ENCODE peak calls at places on chromosomes 11 and 22, in eight cellular contexts. G is mesenteric fat pad; C is activated T-helper 9 cell treated with anti-CD3 and anti-CD28 coated beads, Interleukin-2, amount 50 U/mL, for 16 hours; A is tibial nerve; Y is NCI-H345; X is cardiac muscle cell; E is stimulated activated naive CD8-positive, alpha-beta T cell treated with anti-CD3 and anti-CD28 coated beads, Interleukin-15, amount 100 ng/mL, for 72 hours; M is posterior cingulate gyrus. K is an unnamed sample.
A peak's percentile ranks its signal among the peaks of the same experiment; 100 is the strongest.

GRCh38 chr11:68302256-68303054 is 9.9 kb upstream of the LRP5 start:
- DNase-seq in Y (no peak), M (no peak), E (no peak), C (no peak), X (peak; percentile 20), A (no peak), G (no peak), K (no peak)

GRCh38 chr11:67289651-67290479 is 762 bp downstream of the ANKRD13D start:
- DNase-seq in Y (no peak), M (no peak), C (no peak), A (no peak), X (peak; percentile 26), E (peak; percentile 52), G (no peak), K (no peak)

GRCh38 chr11:17412488-17413180 is 24.2 kb upstream of the KCNJ11 start:
- DNase-seq in X (no peak), C (no peak), Y (peak; percentile 24), A (no peak), E (no peak), G (no peak), M (no peak), K (no peak)

GRCh38 chr22:39528681-39529486 is 3.7 kb downstream of the RPS19BP1 start:
- DNase-seq in G (peak; percentile 96), Y (peak; percentile 94), M (peak; percentile 89), A (peak; percentile 83), C (peak; percentile 86), E (peak; percentile 92), X (peak; percentile 97), K (peak; percentile 94)

GRCh38 chr11:65150513-65151271 is 16.4 kb upstream of the SYVN1 start:
- DNase-seq in Y (peak; percentile 46), E (peak; percentile 39), G (peak; percentile 94), X (peak; percentile 63), A (peak; percentile 59), C (no peak), M (peak; percentile 44), K (no peak)

GRCh38 chr11:85627332-85627997 is at the start of gene DLG2:
- DNase-seq in X (peak; percentile 41), A (no peak), G (no peak), C (no peak), M (no peak), E (no peak), Y (peak; percentile 46), K (no peak)

GRCh38 chr11:131300304-131300703 is 70.1 kb upstream of the NTM start:
- DNase-seq in C (no peak), M (no peak), X (peak; percentile 3), E (no peak), G (no peak), Y (no peak), A (no peak), K (no peak)

GRCh38 chr11:123046473-123047264 is 15.3 kb downstream of the HSPA8 start:
- DNase-seq in M (no peak), X (no peak), C (no peak), A (no peak), G (no peak), E (no peak), Y (no peak), K (no peak)

GRCh38 chr11:8839957-8840945 is 70.7 kb upstream of the AKIP1 start:
- DNase-seq in X (peak; percentile 69), Y (no peak), M (peak; percentile 55), E (no peak), C (no peak), G (no peak), A (no peak), K (no peak)

GRCh38 chr11:112085822-112086421 is 634 bp downstream of the TIMM8B start:
- DNase-seq in X (peak; percentile 33), Y (no peak), G (no peak), A (no peak), M (no peak), E (peak; percentile 58), C (peak; percentile 9), K (no peak)

GRCh38 chr11:279966-280761 is 2.0 kb downstream of the NLRP6 start:
- DNase-seq in G (peak; percentile 90), A (no peak), E (peak; percentile 56), X (peak; percentile 47), C (no peak), M (no peak), Y (no peak), K (no peak)

GRCh38 chr11:64971421-64972233 is at the start of gene MAJIN:
- DNase-seq in A (no peak), X (peak; percentile 89), E (peak; percentile 89), C (peak; percentile 84), G (peak; percentile 93), Y (no peak), M (peak; percentile 41), K (no peak)

GRCh38 chr11:132134322-132134721 is 763.9 kb downstream of the NTM start:
- DNase-seq in C (no peak), E (no peak), Y (no peak), G (no peak), A (no peak), M (no peak), X (no peak), K (no peak)

GRCh38 chr11:114348200-114349191 is 51.8 kb downstream of the C11orf71 start:
- DNase-seq in E (peak; percentile 23), M (no peak), C (no peak), G (no peak), A (peak; percentile 24), X (peak; percentile 84), Y (peak; percentile 25), K (no peak)

GRCh38 chr11:103887001-103887680 is 149.3 kb upstream of the DDI1 start:
- DNase-seq in X (peak; percentile 23), C (no peak), A (no peak), E (no peak), Y (peak; percentile 18), G (no peak), M (peak; percentile 30), K (no peak)

GRCh38 chr22:50600967-50601668 is 525 bp downstream of the MAPK8IP2 start:
- DNase-seq in G (no peak), E (no peak), X (no peak), M (no peak), A (no peak), Y (no peak), C (no peak), K (no peak)

GRCh38 chr11:65043881-65044501 is 3.0 kb downstream of the SAC3D1 start:
- DNase-seq in A (no peak), E (no peak), G (no peak), M (no peak), Y (no peak), C (no peak), X (peak; percentile 29), K (no peak)

GRCh38 chr11:104151404-104152204 is 12.3 kb downstream of the PDGFD start:
- DNase-seq in X (peak; percentile 43), A (no peak), G (no peak), M (no peak), C (no peak), Y (no peak), E (no peak), K (no peak)

GRCh38 chr11:65899356-65900124 is 648 bp downstream of the FOSL1 start:
- DNase-seq in G (peak; percentile 97), X (peak; percentile 75), E (peak; percentile 78), C (peak; percentile 70), M (no peak), A (no peak), Y (no peak), K (no peak)

GRCh38 chr11:45026835-45027234 is 76.2 kb upstream of the TP53I11 start:
- DNase-seq in E (no peak), Y (peak; percentile 66), A (no peak), G (no peak), M (no peak), C (no peak), X (no peak), K (peak; percentile 39)

GRCh38 chr22:46054091-46054877 is 77.3 kb upstream of the WNT7B start:
- DNase-seq in C (no peak), Y (no peak), G (peak; percentile 90), M (peak; percentile 63), E (peak; percentile 55), A (peak; percentile 58), X (peak; percentile 83), K (peak; percentile 56)

GRCh38 chr11:77147036-77147315 is 18.9 kb downstream of the MYO7A start:
- DNase-seq in Y (no peak), E (no peak), A (no peak), M (no peak), X (no peak), C (no peak), G (no peak), K (no peak)

GRCh38 chr22:46728470-46728869 is 9.6 kb downstream of the CERK start:
- DNase-seq in M (no peak), E (no peak), Y (no peak), G (no peak), A (no peak), C (no peak), X (no peak), K (no peak)

GRCh38 chr22:37843746-37844089 is 416 bp downstream of the ANKRD54 start:
- DNase-seq in G (peak; percentile 90), X (peak; percentile 52), M (no peak), A (peak; percentile 17), Y (peak; percentile 51), C (peak; percentile 34), E (no peak), K (no peak)

GRCh38 chr11:131951146-131951545 is 580.7 kb downstream of the NTM start:
- DNase-seq in X (no peak), A (no peak), G (no peak), M (no peak), Y (no peak), E (no peak), C (no peak), K (no peak)

GRCh38 chr22:32476286-32476685 is 1.7 kb downstream of the FBXO7 start:
- DNase-seq in G (no peak), E (no peak), A (no peak), C (no peak), Y (no peak), X (no peak), M (no peak), K (no peak)

GRCh38 chr22:37659066-37659896 is 758 bp downstream of the PDXP start:
- DNase-seq in E (peak; percentile 31), A (no peak), C (no peak), X (no peak), M (no peak), Y (peak; percentile 18), G (no peak), K (no peak)

GRCh38 chr11:110425751-110426545 is 3.8 kb upstream of the FDX1 start:
- DNase-seq in G (no peak), M (no peak), E (no peak), C (no peak), Y (no peak), X (peak; percentile 71), A (no peak), K (no peak)

GRCh38 chr11:76664578-76665061 is 5.9 kb downstream of the LRRC32 start:
- DNase-seq in M (no peak), A (no peak), X (no peak), Y (no peak), E (peak; percentile 47), G (peak; percentile 86), C (no peak), K (no peak)

K was measured in NCI-H1436.